ENCODE peak calls at places on chromosomes 3 and 15, in seven cellular contexts. Z is K562, T is GM12878, I is SK-N-SH, Q is HepG2, N is H1, R is GM12891. M is an unnamed sample.

GRCh38 chr3:158403013-158403412 is 168.0 kb upstream of the MLF1 start:
- DNase-seq in Z (no peak), Q (no peak), T (no peak), R (no peak), I (peak; percentile 21), N (no peak), M (no peak)

GRCh38 chr3:9246196-9246595 is 3.2 kb downstream of the SRGAP3 start:
- DNase-seq in R (no peak), Z (no peak), T (no peak), Q (no peak), N (no peak), I (no peak), M (no peak)

GRCh38 chr15:91234759-91235158 is 134.7 kb downstream of the SV2B start:
- DNase-seq in I (no peak), R (no peak), T (no peak), Q (no peak), Z (no peak), N (no peak), M (no peak)

GRCh38 chr15:22839046-22839705 is 710 bp downstream of the NIPA2 start:
- DNase-seq in Z (no peak), Q (no peak), R (no peak), N (no peak), T (no peak), I (no peak), M (no peak)

GRCh38 chr3:5194801-5195509 is 7.4 kb downstream of the EDEM1 start:
- DNase-seq in T (no peak), Z (peak; percentile 45), N (no peak), Q (peak; percentile 67), I (no peak), R (no peak), M (no peak)

GRCh38 chr3:153601422-153601853 is 439.4 kb downstream of the RAP2B start:
- DNase-seq in Z (no peak), R (no peak), I (no peak), Q (no peak), T (no peak), N (no peak), M (no peak)

GRCh38 chr3:147394168-147394941 is 12.0 kb downstream of the ZIC4 start:
- DNase-seq in N (no peak), Z (no peak), Q (no peak), T (no peak), I (peak; percentile 63), R (no peak), M (no peak)

GRCh38 chr15:79901958-79902357 is 5.1 kb upstream of the MTHFS start:
- DNase-seq in N (no peak), T (peak; percentile 90), R (no peak), Q (no peak), Z (no peak), I (no peak), M (no peak)

GRCh38 chr3:120102232-120102631 is 8.0 kb upstream of the GSK3B start:
- DNase-seq in N (no peak), R (no peak), Q (no peak), I (no peak), Z (no peak), T (no peak), M (no peak)
- TF ChIP-seq TAF1 in N (no peak), R (no peak), Q (no peak), I (no peak), Z (no peak), T (no peak), M (no peak)

GRCh38 chr15:62889141-62889661 is 153.3 kb upstream of the TPM1 start:
- DNase-seq in T (no peak), Z (no peak), N (no peak), R (no peak), I (no peak), Q (no peak), M (no peak)

GRCh38 chr15:62887113-62887570 is 155.4 kb upstream of the TPM1 start:
- DNase-seq in R (no peak), N (peak; percentile 40), Q (no peak), T (no peak), I (peak; percentile 56), Z (no peak), M (no peak)

GRCh38 chr15:62883938-62884479 is 158.5 kb upstream of the TPM1 start:
- DNase-seq in N (no peak), Z (no peak), R (no peak), T (no peak), I (no peak), Q (no peak), M (no peak)

GRCh38 chr15:62888628-62889027 is 153.9 kb upstream of the TPM1 start:
- DNase-seq in R (no peak), Q (no peak), Z (no peak), T (no peak), I (no peak), N (no peak), M (no peak)

GRCh38 chr15:62886431-62887071 is 156.0 kb upstream of the TPM1 start:
- DNase-seq in R (no peak), T (no peak), N (peak; percentile 63), Z (no peak), Q (peak; percentile 97), I (no peak), M (no peak)
- TF ChIP-seq POLR2AphosphoS5 in R (no peak), T (no peak), N (no peak), Z (no peak), Q (no peak), I (no peak), M (no peak)

DNA sequence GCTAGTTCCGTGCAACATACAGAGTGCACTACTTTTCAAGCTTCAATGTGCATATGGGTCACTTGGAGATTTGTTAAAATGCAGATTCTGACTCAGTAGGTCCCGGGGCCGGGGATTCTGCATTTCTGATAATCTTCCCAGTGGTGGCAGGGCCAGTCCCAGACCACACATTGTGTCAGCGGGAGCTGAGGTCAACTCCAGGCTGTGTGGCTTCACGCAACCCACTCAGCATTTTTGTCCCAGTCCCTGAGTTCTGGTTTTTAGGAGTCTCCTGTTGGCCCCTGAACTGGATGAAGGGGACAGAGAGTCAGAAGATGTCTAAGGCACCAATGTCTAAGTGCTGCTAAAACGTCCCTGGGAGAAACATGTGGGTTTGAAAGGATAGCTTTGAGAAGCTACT is 26.1 kb upstream of the CCDC174 start:
- DNase-seq in I (no peak), N (no peak), T (no peak), Z (no peak), Q (no peak), R (no peak), M (no peak)
- TF ChIP-seq TAF1 in I (no peak), N (no peak), T (no peak), Z (no peak), Q (no peak), R (no peak), M (no peak)

DNA sequence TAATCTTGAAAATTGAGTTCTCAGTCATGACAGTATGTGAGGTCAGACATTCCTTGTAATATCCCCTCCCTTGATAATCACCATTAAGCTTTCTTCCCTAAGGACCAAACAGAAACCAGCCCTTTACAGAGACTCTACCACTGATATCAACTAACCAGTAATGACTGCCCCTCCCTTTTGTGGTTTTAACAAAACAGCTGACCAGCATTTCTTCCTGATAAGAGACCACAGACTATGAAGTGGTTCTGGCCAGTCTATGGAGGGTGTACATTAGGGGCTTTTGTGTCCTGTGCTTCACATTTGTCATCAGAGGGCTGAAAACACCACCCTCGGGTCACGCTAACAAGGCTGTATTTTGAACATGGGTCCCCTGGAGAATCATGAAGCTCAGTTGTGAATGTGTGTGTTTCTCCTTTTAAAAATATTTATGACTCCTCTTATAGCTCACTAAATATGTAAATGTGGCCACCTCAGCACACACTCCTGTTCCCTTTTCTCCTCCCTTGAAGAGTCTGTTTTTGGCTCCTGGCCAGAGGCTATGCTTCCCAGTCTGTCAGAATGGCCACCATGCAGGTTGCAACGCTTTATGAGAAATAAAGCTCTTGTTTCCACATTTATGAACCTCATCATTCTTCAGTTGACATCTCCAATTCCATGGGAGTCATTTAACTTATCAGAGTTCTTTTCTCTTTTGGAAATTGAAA is 239.3 kb downstream of the CPNE4 start:
- DNase-seq in R (no peak), Q (no peak), T (no peak), Z (peak; percentile 23), N (no peak), I (no peak), M (no peak)
- TF ChIP-seq POLR2AphosphoS5 in R (no peak), Q (no peak), T (no peak), Z (peak; percentile 44), N (no peak), I (no peak), M (no peak)

GRCh38 chr3:12175137-12175593 is 16.5 kb upstream of the TIMP4 start:
- DNase-seq in Q (no peak), Z (no peak), N (no peak), I (no peak), T (no peak), R (no peak), M (no peak)

GRCh38 chr3:12165909-12166308 is 7.2 kb upstream of the TIMP4 start:
- DNase-seq in N (no peak), I (no peak), Z (no peak), R (no peak), T (no peak), Q (no peak), M (no peak)

GRCh38 chr3:12175844-12176453 is 17.2 kb upstream of the TIMP4 start:
- DNase-seq in Q (peak; percentile 52), Z (peak; percentile 69), R (no peak), I (peak; percentile 74), N (peak; percentile 78), T (no peak), M (peak; percentile 29)

GRCh38 chr3:12170207-12170606 is 11.5 kb upstream of the TIMP4 start:
- DNase-seq in N (no peak), Z (no peak), Q (no peak), R (no peak), I (no peak), T (no peak), M (no peak)
- TF ChIP-seq TAF1 in N (no peak), Z (no peak), Q (no peak), R (no peak), I (no peak), T (no peak), M (no peak)

GRCh38 chr15:74631935-74632560 is 16.4 kb downstream of the CLK3 start:
- DNase-seq in R (peak; percentile 76), Q (peak; percentile 46), I (peak; percentile 82), T (no peak), N (peak; percentile 87), Z (peak; percentile 72), M (peak; percentile 73)
- TF ChIP-seq POLR2AphosphoS5 in R (no peak), Q (no peak), I (no peak), T (no peak), N (no peak), Z (no peak), M (no peak)

DNA sequence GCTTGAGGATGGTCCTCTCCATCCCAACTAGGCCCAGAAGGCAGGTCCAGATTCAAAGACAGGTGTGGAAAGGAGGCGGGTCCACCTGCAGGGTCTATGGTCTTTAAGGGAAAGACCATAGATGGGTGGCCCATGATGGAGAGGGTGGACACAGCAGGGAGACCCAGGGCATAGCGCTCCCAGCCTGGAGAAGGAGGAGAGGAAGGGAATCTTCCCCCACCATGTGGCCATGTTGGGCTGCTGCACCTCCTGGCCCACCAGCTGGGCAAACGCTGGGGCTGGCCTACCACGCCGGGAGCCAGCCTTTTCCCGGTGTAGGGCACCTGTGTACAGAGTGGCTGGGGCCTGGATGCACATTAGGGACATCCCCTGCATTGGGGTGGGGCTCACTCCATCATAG is 265.2 kb upstream of the TLE3 start:
- DNase-seq in T (no peak), I (peak; percentile 71), R (no peak), Q (peak; percentile 17), Z (peak; percentile 20), N (no peak), M (no peak)
- TF ChIP-seq TAF1 in T (no peak), I (no peak), R (no peak), Q (no peak), Z (no peak), N (no peak), M (no peak)